ENCODE peak calls at places on chromosomes 5 and 9, in ten cellular contexts. R is CD4-positive, alpha-beta T cell; Q is AG10803; P is AG04450; K is nephron progenitor cell; W is body of pancreas; L is kidney epithelial cell; I is GM13977; E is upper lobe of right lung; C is endothelial cell of umbilical vein. D is an unnamed sample.
A peak's percentile ranks its signal among the peaks of the same experiment; 100 is the strongest.

GRCh38 chr9:135997070-135998012 is 36.2 kb upstream of the UBAC1 start:
- DNase-seq in R (no peak), Q (no peak), P (no peak), K (no peak), W (no peak), L (no peak), I (no peak), E (no peak), C (no peak), D (no peak)

GRCh38 chr5:148060881-148061280 is 2.9 kb upstream of the SPINK5 start:
- DNase-seq in R (no peak), Q (no peak), P (no peak), K (no peak), W (no peak), L (no peak), I (no peak), E (no peak), C (no peak), D (no peak)

GRCh38 chr5:53543401-53543800 is 17.0 kb upstream of the NDUFS4 start:
- DNase-seq in R (no peak), Q (peak; percentile 56), P (no peak), K (no peak), W (no peak), L (no peak), I (no peak), E (no peak), C (no peak), D (peak; percentile 1)

GRCh38 chr9:31745886-31746285 is 638.6 kb upstream of the ACO1 start:
- DNase-seq in R (no peak), Q (no peak), P (no peak), K (no peak), W (no peak), L (no peak), I (no peak), E (no peak), C (peak; percentile 44), D (no peak)

GRCh38 chr5:104942735-104943134 is 1380.1 kb upstream of the NUDT12 start:
- DNase-seq in R (no peak), Q (no peak), P (no peak), K (no peak), W (no peak), L (no peak), I (no peak), E (no peak), C (peak; percentile 9), D (no peak)

GRCh38 chr5:151406322-151406947 is 41.0 kb upstream of the SLC36A1 start:
- DNase-seq in R (no peak), Q (no peak), P (no peak), K (no peak), W (no peak), L (no peak), I (no peak), E (no peak), C (no peak), D (peak; percentile 2)

GRCh38 chr5:139389701-139390638 is at the start of gene MZB1:
- DNase-seq in R (peak; percentile 17), Q (no peak), P (no peak), K (no peak), W (no peak), L (no peak), I (peak; percentile 92), E (no peak), C (no peak), D (no peak)

GRCh38 chr5:87268970-87269377 is 1.3 kb downstream of the RASA1 start:
- DNase-seq in R (no peak), Q (peak; percentile 9), P (no peak), K (no peak), W (no peak), L (no peak), I (no peak), E (no peak), C (peak; percentile 13), D (no peak)

GRCh38 chr9:99752710-99753109 is 69.0 kb upstream of the NR4A3 start:
- DNase-seq in R (no peak), Q (peak; percentile 95), P (no peak), K (no peak), W (no peak), L (peak; percentile 45), I (no peak), E (no peak), C (no peak), D (peak; percentile 73)

GRCh38 chr9:109149722-109150121 is 17.3 kb downstream of the FRRS1L start:
- DNase-seq in R (no peak), Q (no peak), P (no peak), K (no peak), W (no peak), L (no peak), I (no peak), E (no peak), C (no peak), D (no peak)

GRCh38 chr9:109156705-109157104 is 10.3 kb downstream of the FRRS1L start:
- DNase-seq in R (no peak), Q (no peak), P (no peak), K (no peak), W (no peak), L (no peak), I (no peak), E (no peak), C (no peak), D (no peak)

GRCh38 chr9:109145062-109145461 is 22.0 kb downstream of the FRRS1L start:
- DNase-seq in R (no peak), Q (no peak), P (no peak), K (no peak), W (no peak), L (no peak), I (no peak), E (no peak), C (no peak), D (no peak)

DNA sequence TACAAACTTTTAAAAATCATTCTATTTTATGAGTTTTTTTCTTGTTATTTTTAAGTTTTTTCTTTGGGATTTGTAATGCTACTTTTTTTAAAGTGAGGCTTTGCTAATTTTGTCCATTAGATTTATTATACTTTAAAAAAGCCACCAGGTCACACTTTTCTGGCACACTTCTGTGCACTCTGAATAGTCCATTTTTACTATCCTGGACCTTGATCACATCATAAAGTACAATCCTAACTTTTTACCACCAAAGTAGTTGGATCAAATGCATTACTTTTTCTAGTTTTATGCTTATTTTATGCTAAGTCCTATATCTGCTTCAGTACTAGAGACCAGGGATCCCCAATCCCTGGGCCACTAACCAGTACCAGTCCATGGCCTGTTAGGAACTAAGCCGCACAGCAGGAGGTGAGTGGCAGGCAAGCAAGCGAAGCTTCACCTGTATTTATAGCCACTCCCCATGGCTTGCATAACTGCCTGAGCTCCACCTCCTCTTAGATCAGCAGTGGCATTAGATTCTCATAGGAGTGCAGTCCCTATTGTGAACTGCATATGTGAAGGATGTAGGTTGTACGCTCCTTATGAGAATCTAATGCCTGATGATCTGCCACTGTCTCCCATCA is 16.0 kb downstream of the FRRS1L start:
- DNase-seq in R (no peak), Q (no peak), P (no peak), K (no peak), W (peak; percentile 36), L (no peak), I (no peak), E (no peak), C (no peak), D (no peak)
- TF ChIP-seq CTCF in R (no peak), Q (no peak), P (no peak), K (no peak), W (no peak), L (no peak), I (no peak), E (no peak), C (no peak), D (no peak)

DNA sequence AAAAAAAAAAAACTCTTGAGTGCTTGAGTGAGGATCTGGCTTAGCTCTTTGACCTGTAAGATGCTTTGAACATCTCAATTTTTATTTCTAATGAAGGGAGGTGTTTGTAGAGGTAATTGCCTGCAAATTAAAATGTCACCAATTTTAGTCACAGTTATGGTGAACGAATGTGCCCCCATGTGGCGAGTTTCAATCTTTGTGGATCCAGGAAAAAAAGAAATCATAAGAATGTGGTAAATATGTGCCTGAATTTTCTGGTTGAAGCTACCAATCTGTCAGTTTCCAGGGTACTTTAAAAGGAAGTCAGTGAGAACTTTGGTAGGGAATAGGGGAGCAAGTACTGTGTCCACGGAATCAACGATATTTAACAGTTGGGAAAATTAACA is 1772.4 kb upstream of the CDH9 start:
- DNase-seq in R (no peak), Q (no peak), P (no peak), K (no peak), W (no peak), L (no peak), I (no peak), E (no peak), C (no peak), D (no peak)
- TF ChIP-seq CTCF in R (no peak), Q (no peak), P (no peak), K (no peak), W (no peak), L (no peak), I (no peak), E (no peak), C (no peak), D (no peak)

DNA sequence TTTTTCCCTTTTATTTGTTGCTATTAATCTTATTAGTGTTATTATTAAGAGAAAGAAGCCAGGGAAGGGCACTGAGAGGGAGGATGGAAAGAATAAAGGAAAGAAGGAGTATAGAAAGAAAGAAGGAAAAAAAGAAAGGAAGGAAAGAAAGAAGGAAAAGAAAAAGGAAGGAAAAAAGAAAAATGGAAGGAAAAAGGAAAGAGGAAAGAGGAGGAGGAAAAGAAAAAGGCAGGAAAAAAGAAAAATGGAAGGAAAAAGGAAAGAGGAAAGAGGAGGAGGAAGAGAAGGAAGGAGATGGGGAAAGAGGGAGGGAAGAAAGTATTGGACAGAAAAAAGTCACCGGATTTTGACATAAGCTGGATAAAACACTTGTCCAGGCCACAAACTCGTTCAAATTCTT is 47.8 kb downstream of the ANXA1 start:
- DNase-seq in R (no peak), Q (no peak), P (no peak), K (no peak), W (no peak), L (no peak), I (no peak), E (no peak), C (no peak), D (no peak)
- TF ChIP-seq CTCF in R (no peak), Q (no peak), P (no peak), K (no peak), W (no peak), L (no peak), I (no peak), E (no peak), C (no peak), D (no peak)

DNA sequence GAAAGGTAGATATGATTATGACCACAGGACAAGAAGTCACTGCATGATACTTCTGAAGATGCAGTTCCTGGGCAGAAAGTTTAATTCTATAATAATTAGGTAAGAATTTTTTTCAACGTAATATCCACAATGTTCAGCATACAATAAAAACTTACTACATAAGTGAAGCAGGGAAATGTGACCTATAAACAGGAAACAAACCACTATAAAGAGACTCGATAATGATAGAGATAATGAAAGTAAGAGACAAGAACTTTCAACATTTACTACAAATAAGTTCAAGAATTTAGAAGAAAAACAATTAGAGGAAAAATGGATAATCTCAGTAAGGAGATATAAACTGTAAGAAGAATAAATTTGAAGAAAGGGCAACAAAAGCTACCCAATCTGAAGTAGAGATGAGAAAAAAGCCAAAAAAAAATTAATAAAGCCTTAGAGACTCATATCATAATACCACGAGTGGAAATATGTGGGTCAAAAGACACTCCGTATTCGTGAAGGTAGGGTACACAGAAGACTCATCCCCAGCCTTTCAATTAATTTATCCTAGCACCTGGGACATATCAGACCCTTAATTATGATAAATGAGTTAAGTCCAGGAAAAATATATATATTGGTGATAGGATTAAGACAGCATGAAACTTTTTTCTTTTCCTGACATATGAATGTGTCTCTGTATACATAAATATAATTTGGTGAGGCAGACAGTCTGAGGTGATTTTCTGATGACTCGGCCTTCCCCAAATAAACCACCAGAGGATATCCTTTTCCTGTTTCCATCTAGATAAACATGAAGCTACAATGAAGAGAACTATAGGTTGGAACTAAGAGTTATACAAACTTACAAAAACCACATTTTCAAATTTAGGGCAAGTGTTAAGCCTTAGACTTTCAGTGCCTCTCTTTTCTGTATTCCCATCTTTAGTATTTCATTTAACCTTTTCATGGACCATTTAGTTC is 120.4 kb downstream of the RAPGEF6 start:
- DNase-seq in R (no peak), Q (no peak), P (no peak), K (no peak), W (no peak), L (no peak), I (peak; percentile 19), E (no peak), C (peak; percentile 85), D (peak; percentile 22)
- TF ChIP-seq CTCF in R (peak; percentile 54), Q (peak; percentile 10), P (peak; percentile 36), K (no peak), W (no peak), L (no peak), I (no peak), E (peak; percentile 10), C (no peak), D (peak; percentile 17)

D was measured in HFFc6.